ENCODE peak calls at places on chromosomes 16 and 17, in seven cellular contexts. One of them, this sample, is unnamed.

GRCh38 chr17:79019631-79020584 is 4.1 kb upstream of the C1QTNF1 start:
- DNase-seq in endothelial cell of umbilical vein: peak
- DNase-seq in adrenal gland: peak
- DNase-seq in DMS53: peak
- DNase-seq in KG1: peak
- DNase-seq in EL: peak
- DNase-seq in omental fat pad: no peak
- DNase-seq in this sample: no peak

GRCh38 chr17:34840758-34841157 is 120.5 kb downstream of the CCT6B start:
- DNase-seq in endothelial cell of umbilical vein: no peak
- DNase-seq in adrenal gland: no peak
- DNase-seq in DMS53: no peak
- DNase-seq in KG1: peak
- DNase-seq in EL: no peak
- DNase-seq in omental fat pad: no peak
- DNase-seq in this sample: no peak

GRCh38 chr16:11155284-11155806 is 100.7 kb downstream of the SOCS1 start:
- DNase-seq in endothelial cell of umbilical vein: no peak
- DNase-seq in adrenal gland: peak
- DNase-seq in DMS53: no peak
- DNase-seq in KG1: no peak
- DNase-seq in EL: peak
- DNase-seq in omental fat pad: no peak
- DNase-seq in this sample: no peak

GRCh38 chr17:83185023-83186002 is 105.9 kb downstream of the METRNL start:
- DNase-seq in endothelial cell of umbilical vein: no peak
- DNase-seq in adrenal gland: no peak
- DNase-seq in DMS53: no peak
- DNase-seq in KG1: no peak
- DNase-seq in EL: no peak
- DNase-seq in omental fat pad: peak
- DNase-seq in this sample: no peak

GRCh38 chr16:67663151-67663876 is 2.6 kb downstream of the PARD6A start:
- DNase-seq in endothelial cell of umbilical vein: no peak
- DNase-seq in adrenal gland: no peak
- DNase-seq in DMS53: peak
- DNase-seq in KG1: peak
- DNase-seq in EL: peak
- DNase-seq in omental fat pad: no peak
- DNase-seq in this sample: no peak

GRCh38 chr16:82298472-82298871 is 128.4 kb upstream of the MPHOSPH6 start:
- DNase-seq in endothelial cell of umbilical vein: no peak
- DNase-seq in adrenal gland: no peak
- DNase-seq in DMS53: no peak
- DNase-seq in KG1: no peak
- DNase-seq in EL: no peak
- DNase-seq in omental fat pad: no peak
- DNase-seq in this sample: no peak

GRCh38 chr17:76911299-76912007 is 43.2 kb downstream of the MGAT5B start:
- DNase-seq in endothelial cell of umbilical vein: no peak
- DNase-seq in adrenal gland: no peak
- DNase-seq in DMS53: no peak
- DNase-seq in KG1: no peak
- DNase-seq in EL: no peak
- DNase-seq in omental fat pad: no peak
- DNase-seq in this sample: no peak

GRCh38 chr16:12095275-12096161 is 119.0 kb downstream of the SNX29 start:
- DNase-seq in endothelial cell of umbilical vein: peak
- DNase-seq in adrenal gland: peak
- DNase-seq in DMS53: peak
- DNase-seq in KG1: no peak
- DNase-seq in EL: peak
- DNase-seq in omental fat pad: peak
- DNase-seq in this sample: peak

GRCh38 chr17:72691601-72692000 is 400.9 kb downstream of the SLC39A11 start:
- DNase-seq in endothelial cell of umbilical vein: no peak
- DNase-seq in adrenal gland: no peak
- DNase-seq in DMS53: no peak
- DNase-seq in KG1: no peak
- DNase-seq in EL: peak
- DNase-seq in omental fat pad: no peak
- DNase-seq in this sample: no peak

GRCh38 chr16:60645541-60645940 is 1390.7 kb downstream of the CDH8 start:
- DNase-seq in endothelial cell of umbilical vein: no peak
- DNase-seq in adrenal gland: no peak
- DNase-seq in DMS53: no peak
- DNase-seq in KG1: no peak
- DNase-seq in EL: no peak
- DNase-seq in omental fat pad: no peak
- DNase-seq in this sample: no peak

GRCh38 chr17:45997624-45998023 is 1.4 kb upstream of the STH start:
- DNase-seq in endothelial cell of umbilical vein: no peak
- DNase-seq in adrenal gland: no peak
- DNase-seq in DMS53: no peak
- DNase-seq in KG1: no peak
- DNase-seq in EL: peak
- DNase-seq in omental fat pad: no peak
- DNase-seq in this sample: no peak

GRCh38 chr16:56073508-56073907 is 117.8 kb upstream of the GNAO1 start:
- DNase-seq in endothelial cell of umbilical vein: no peak
- DNase-seq in adrenal gland: no peak
- DNase-seq in DMS53: no peak
- DNase-seq in KG1: no peak
- DNase-seq in EL: no peak
- DNase-seq in omental fat pad: no peak
- DNase-seq in this sample: no peak